ENCODE peak calls at places on chromosomes 12 and 14, in four cellular contexts. H is suprapubic skin, Y is brain microvascular endothelial cell, S is HCT116. Q is an unnamed sample.

GRCh38 chr12:67151891-67152290 is 117.3 kb upstream of the CAND1 start:
- DNase-seq in H (no peak), Y (no peak), S (no peak), Q (no peak)

GRCh38 chr12:122891661-122892525 is 4.0 kb downstream of the VPS37B start:
- DNase-seq in H (no peak), Y (peak), S (no peak), Q (no peak)

GRCh38 chr12:4082809-4083447 is 190.6 kb upstream of the CCND2 start:
- DNase-seq in H (no peak), Y (no peak), S (no peak), Q (no peak)

GRCh38 chr12:32885831-32886230 is 10.7 kb downstream of the PKP2 start:
- DNase-seq in H (no peak), Y (no peak), S (no peak), Q (no peak)

GRCh38 chr12:96400631-96401060 is 407 bp upstream of the CDK17 start:
- DNase-seq in H (no peak), Y (peak), S (no peak), Q (no peak)

GRCh38 chr14:72611956-72612500 is 281.9 kb downstream of the DPF3 start:
- DNase-seq in H (peak), Y (no peak), S (no peak), Q (no peak)

GRCh38 chr12:4526923-4527546 is 11.7 kb upstream of the RAD51AP1 start:
- DNase-seq in H (no peak), Y (no peak), S (no peak), Q (no peak)

GRCh38 chr12:31868980-31869379 is 90.2 kb upstream of the RESF1 start:
- DNase-seq in H (no peak), Y (no peak), S (no peak), Q (no peak)

GRCh38 chr14:100246809-100247428 is 8.0 kb downstream of the YY1 start:
- DNase-seq in H (no peak), Y (no peak), S (peak), Q (no peak)

GRCh38 chr12:112172556-112173324 is 47.4 kb downstream of the TRAFD1 start:
- DNase-seq in H (no peak), Y (no peak), S (no peak), Q (no peak)

GRCh38 chr12:8722286-8722685 is 24.5 kb downstream of the RIMKLB start:
- DNase-seq in H (no peak), Y (no peak), S (no peak), Q (no peak)

GRCh38 chr12:113006641-113007040 is 28.3 kb downstream of the OAS2 start:
- DNase-seq in H (peak), Y (no peak), S (no peak), Q (no peak)

GRCh38 chr12:116434155-116435065 is 124.8 kb upstream of the MAP1LC3B2 start:
- DNase-seq in H (peak), Y (peak), S (peak), Q (peak)

GRCh38 chr14:56325251-56325839 is 207.1 kb downstream of the PELI2 start:
- DNase-seq in H (no peak), Y (no peak), S (no peak), Q (no peak)

GRCh38 chr14:50954811-50955372 is 10.6 kb upstream of the PYGL start:
- DNase-seq in H (no peak), Y (peak), S (peak), Q (no peak)

GRCh38 chr14:50953497-50953896 is 9.2 kb upstream of the PYGL start:
- DNase-seq in H (no peak), Y (no peak), S (no peak), Q (no peak)

GRCh38 chr14:50951032-50951431 is 6.7 kb upstream of the PYGL start:
- DNase-seq in H (no peak), Y (no peak), S (no peak), Q (no peak)

GRCh38 chr14:50957296-50957695 is 13.0 kb upstream of the PYGL start:
- DNase-seq in H (no peak), Y (peak), S (no peak), Q (no peak)

DNA sequence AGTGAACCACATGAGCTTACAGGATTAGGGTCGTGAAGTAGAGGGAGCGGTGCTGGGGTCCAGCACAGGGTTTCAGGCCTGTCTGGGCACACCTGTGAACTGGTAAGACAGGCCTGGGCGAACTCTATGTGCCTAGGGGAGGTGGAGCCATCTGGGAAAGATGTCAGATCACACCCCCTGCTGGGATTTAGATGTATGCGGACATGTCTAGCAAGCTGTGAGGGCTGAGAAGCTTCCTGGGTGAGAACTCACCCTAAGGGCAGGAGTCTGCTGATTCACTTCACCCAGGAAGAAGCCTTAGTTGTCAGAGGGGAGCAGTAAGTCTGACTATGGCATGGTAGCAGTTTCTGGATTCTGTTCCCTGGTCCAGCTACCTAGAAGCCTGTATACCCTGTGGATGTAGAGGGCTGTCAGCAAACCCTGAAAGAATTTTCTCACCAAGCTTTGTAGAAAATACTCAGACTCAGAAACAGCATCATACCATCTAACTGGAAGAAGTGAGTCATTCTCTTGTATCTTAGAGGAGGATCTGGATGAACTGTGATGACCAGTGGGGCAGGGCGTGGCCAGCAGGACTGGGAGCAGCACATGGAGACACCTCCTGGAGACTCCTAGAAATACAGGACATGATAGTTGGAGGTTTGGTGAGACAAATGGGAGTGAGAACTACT is 11.2 kb upstream of the PYGL start:
- DNase-seq in H (no peak), Y (peak), S (peak), Q (peak)
- H3K27ac ChIP-seq in H (peak), Y (peak), S (peak), Q (peak)

DNA sequence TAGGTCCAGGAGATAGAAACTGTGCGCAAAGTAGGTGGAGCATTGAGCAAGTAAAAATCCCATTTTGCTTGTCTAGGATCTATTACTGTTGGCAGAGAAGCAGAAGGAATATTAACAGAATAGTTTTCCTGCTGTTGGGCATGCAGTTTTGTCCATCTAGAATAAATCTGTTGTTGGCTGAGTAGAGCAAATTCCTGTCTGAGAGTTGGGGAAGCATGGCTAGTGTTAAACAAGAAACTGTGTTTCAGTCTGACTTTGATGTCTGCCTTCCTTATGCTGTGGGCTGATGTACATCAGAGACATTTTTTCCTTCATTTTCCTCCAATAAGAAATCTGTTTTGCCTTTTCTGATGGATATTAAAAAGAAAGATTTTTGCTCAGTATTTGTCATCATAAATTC is 98.2 kb downstream of the RAD52 start:
- DNase-seq in H (no peak), Y (no peak), S (no peak), Q (no peak)
- H3K27ac ChIP-seq in H (peak), Y (peak), S (no peak), Q (peak)

GRCh38 chr12:127231366-127231765 is 1035.6 kb upstream of the TMEM132C start:
- DNase-seq in H (no peak), Y (no peak), S (no peak), Q (no peak)
- H3K27ac ChIP-seq in H (no peak), Y (peak), S (no peak), Q (no peak)

GRCh38 chr14:60861545-60862147 is 119.2 kb downstream of the TRMT5 start:
- DNase-seq in H (no peak), Y (no peak), S (no peak), Q (no peak)

GRCh38 chr14:60862283-60862682 is 118.6 kb downstream of the TRMT5 start:
- DNase-seq in H (no peak), Y (no peak), S (no peak), Q (no peak)

GRCh38 chr14:60859525-60859924 is 121.4 kb downstream of the TRMT5 start:
- DNase-seq in H (no peak), Y (no peak), S (no peak), Q (no peak)

GRCh38 chr14:60865378-60866127 is 115.3 kb downstream of the TRMT5 start:
- DNase-seq in H (no peak), Y (no peak), S (no peak), Q (no peak)

GRCh38 chr14:60863251-60863650 is 117.6 kb downstream of the TRMT5 start:
- DNase-seq in H (no peak), Y (no peak), S (no peak), Q (no peak)
- H3K27ac ChIP-seq in H (peak), Y (no peak), S (no peak), Q (peak)

GRCh38 chr12:132615579-132616066 is 3.0 kb upstream of the P2RX2 start:
- DNase-seq in H (no peak), Y (no peak), S (no peak), Q (no peak)

GRCh38 chr12:132614861-132615578 is 3.6 kb upstream of the P2RX2 start:
- DNase-seq in H (peak), Y (peak), S (peak), Q (peak)

GRCh38 chr12:132611620-132612019 is 1.2 kb upstream of the LRCOL1 start:
- DNase-seq in H (no peak), Y (no peak), S (no peak), Q (no peak)

GRCh38 chr12:132610896-132611602 is 667 bp upstream of the LRCOL1 start:
- DNase-seq in H (no peak), Y (no peak), S (no peak), Q (no peak)

GRCh38 chr12:132614029-132614428 is 3.6 kb upstream of the LRCOL1 start:
- DNase-seq in H (no peak), Y (no peak), S (no peak), Q (no peak)
- H3K27ac ChIP-seq in H (no peak), Y (no peak), S (no peak), Q (no peak)

GRCh38 chr14:68124050-68124449 is 304.5 kb downstream of the RAD51B start:
- DNase-seq in H (no peak), Y (no peak), S (no peak), Q (no peak)
- H3K27ac ChIP-seq in H (no peak), Y (no peak), S (peak), Q (no peak)

GRCh38 chr12:85575115-85576096 is 260.8 kb downstream of the RASSF9 start:
- DNase-seq in H (no peak), Y (peak), S (peak), Q (no peak)

GRCh38 chr12:85580562-85581168 is 255.5 kb downstream of the RASSF9 start:
- DNase-seq in H (no peak), Y (no peak), S (no peak), Q (no peak)
- H3K27ac ChIP-seq in H (no peak), Y (no peak), S (no peak), Q (no peak)

GRCh38 chr12:56571131-56571530 is 49.5 kb downstream of the RBMS2 start:
- DNase-seq in H (no peak), Y (no peak), S (no peak), Q (no peak)

DNA sequence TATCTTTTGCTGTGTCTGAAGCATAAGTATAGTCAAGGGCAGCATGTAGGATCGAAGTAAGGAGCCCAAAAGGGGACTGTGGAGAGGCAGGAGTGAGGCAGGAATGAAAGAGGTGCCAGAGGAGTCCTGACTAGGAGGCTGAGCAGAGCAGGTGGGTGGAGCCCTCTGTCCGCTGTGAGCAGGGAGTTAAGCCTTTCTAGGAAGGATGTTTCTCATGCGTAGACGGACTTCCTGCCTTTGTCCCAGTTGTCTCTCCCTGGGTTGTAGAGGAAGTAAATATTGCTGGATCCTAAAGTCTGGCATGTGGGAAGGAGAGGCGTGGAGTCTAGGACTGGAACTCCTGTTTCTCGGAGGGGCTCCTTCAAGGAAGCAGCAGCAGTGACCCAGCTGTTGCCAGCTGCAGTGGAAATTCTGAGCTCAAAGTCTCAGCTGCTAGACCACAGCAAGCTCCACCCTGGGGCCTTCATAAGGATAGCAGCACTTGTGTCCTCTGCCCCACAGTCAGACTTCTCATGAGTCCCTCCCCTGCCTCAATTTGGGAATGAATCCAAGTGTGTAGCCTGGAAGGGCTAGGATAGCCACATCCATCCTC is 44.0 kb downstream of the RBMS2 start:
- DNase-seq in H (peak), Y (peak), S (no peak), Q (no peak)
- H3K27ac ChIP-seq in H (peak), Y (peak), S (no peak), Q (peak)

GRCh38 chr14:22600027-22600426 is 1.9 kb downstream of the ABHD4 start:
- DNase-seq in H (no peak), Y (no peak), S (no peak), Q (no peak)

GRCh38 chr14:22597771-22598098 is 365 bp upstream of the ABHD4 start:
- DNase-seq in H (no peak), Y (no peak), S (no peak), Q (no peak)

GRCh38 chr14:22598896-22599244 is 770 bp downstream of the ABHD4 start:
- DNase-seq in H (no peak), Y (peak), S (peak), Q (no peak)

GRCh38 chr14:22598099-22598895 is at the start of gene ABHD4:
- DNase-seq in H (peak), Y (peak), S (no peak), Q (peak)

DNA sequence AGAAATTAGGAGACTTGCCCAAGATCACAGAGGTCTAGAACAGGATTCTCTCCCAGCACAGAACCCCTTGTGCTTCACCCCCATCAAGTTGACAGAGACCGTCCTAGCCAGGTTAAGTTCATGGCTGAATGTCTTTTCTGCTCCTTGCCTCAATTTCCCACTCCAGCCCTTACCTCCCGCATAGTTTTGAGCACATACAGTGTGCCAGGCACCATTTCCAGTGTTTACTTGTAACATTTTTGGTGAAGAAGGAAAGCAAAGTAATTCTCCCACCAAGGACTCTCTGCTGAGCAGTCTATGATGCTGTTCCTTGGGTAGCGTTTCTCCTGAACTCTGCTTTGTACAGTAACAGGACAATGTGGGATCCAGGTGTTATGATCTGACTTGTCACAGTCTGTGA is 1.2 kb downstream of the ABHD4 start:
- DNase-seq in H (no peak), Y (no peak), S (no peak), Q (no peak)
- H3K27ac ChIP-seq in H (peak), Y (peak), S (peak), Q (peak)